ENCODE peak calls at places on chromosomes 3 and 15, in six cellular contexts. Y is fibroblast of the aortic adventitia, K is GM23338, U is thoracic aorta, A is adipocyte, C is skeletal muscle cell. W is an unnamed sample.

GRCh38 chr3:148227534-148227933 is 470.2 kb upstream of the AGTR1 start:
- DNase-seq in Y (peak), K (no peak), U (no peak), A (peak), C (no peak), W (no peak)

GRCh38 chr3:4418156-4418555 is 48.9 kb downstream of the SUMF1 start:
- DNase-seq in Y (no peak), K (no peak), U (no peak), A (no peak), C (peak), W (no peak)

GRCh38 chr3:53092942-53093341 is 37.3 kb downstream of the RFT1 start:
- DNase-seq in Y (no peak), K (no peak), U (no peak), A (peak), C (no peak), W (no peak)

GRCh38 chr3:170697803-170698350 is 112.0 kb upstream of the SLC7A14 start:
- DNase-seq in Y (peak), K (peak), U (no peak), A (no peak), C (no peak), W (no peak)

GRCh38 chr3:184142199-184142598 is 7.0 kb downstream of the EIF2B5 start:
- DNase-seq in Y (no peak), K (no peak), U (no peak), A (no peak), C (no peak), W (no peak)

GRCh38 chr15:89329329-89330084 is 5.1 kb downstream of the POLG start:
- DNase-seq in Y (no peak), K (no peak), U (no peak), A (no peak), C (no peak), W (no peak)

GRCh38 chr3:174949523-174949922 is 90.4 kb downstream of the NAALADL2 start:
- DNase-seq in Y (peak), K (no peak), U (peak), A (peak), C (peak), W (peak)

GRCh38 chr15:39142500-39142899 is 438.4 kb upstream of the THBS1 start:
- DNase-seq in Y (no peak), K (no peak), U (no peak), A (no peak), C (no peak), W (no peak)

GRCh38 chr3:52110502-52110901 is 43.7 kb downstream of the POC1A start:
- DNase-seq in Y (no peak), K (no peak), U (no peak), A (no peak), C (no peak), W (no peak)

GRCh38 chr15:26132786-26133185 is 269.7 kb upstream of the ATP10A start:
- DNase-seq in Y (no peak), K (no peak), U (no peak), A (no peak), C (no peak), W (peak)

GRCh38 chr15:31977138-31977537 is 53.2 kb upstream of the CHRNA7 start:
- DNase-seq in Y (no peak), K (no peak), U (no peak), A (no peak), C (no peak), W (no peak)

GRCh38 chr3:184260571-184261269 is 633 bp downstream of the CAMK2N2 start:
- DNase-seq in Y (no peak), K (peak), U (no peak), A (peak), C (no peak), W (no peak)

GRCh38 chr3:108073712-108074431 is 17.0 kb downstream of the CD47 start:
- DNase-seq in Y (peak), K (no peak), U (no peak), A (no peak), C (no peak), W (no peak)

GRCh38 chr3:45008117-45008516 is 18.0 kb upstream of the CLEC3B start:
- DNase-seq in Y (peak), K (no peak), U (no peak), A (peak), C (peak), W (no peak)

GRCh38 chr3:10929978-10930620 is 62.4 kb upstream of the SLC6A1 start:
- DNase-seq in Y (peak), K (no peak), U (no peak), A (no peak), C (no peak), W (no peak)

GRCh38 chr3:124300416-124300815 is 308.5 kb upstream of the ROPN1 start:
- DNase-seq in Y (no peak), K (no peak), U (no peak), A (no peak), C (no peak), W (no peak)

GRCh38 chr3:42539871-42540714 is 37.6 kb downstream of the VIPR1 start:
- DNase-seq in Y (peak), K (peak), U (no peak), A (peak), C (no peak), W (no peak)

GRCh38 chr3:53768478-53769459 is 77.5 kb downstream of the CHDH start:
- DNase-seq in Y (no peak), K (no peak), U (no peak), A (no peak), C (no peak), W (no peak)

GRCh38 chr3:15405448-15406050 is 21.8 kb downstream of the METTL6 start:
- DNase-seq in Y (peak), K (peak), U (no peak), A (peak), C (peak), W (peak)

GRCh38 chr15:56608140-56608778 is 125.0 kb downstream of the ZNF280D start:
- DNase-seq in Y (no peak), K (no peak), U (no peak), A (peak), C (no peak), W (peak)

GRCh38 chr15:96549136-96549535 is 218.6 kb downstream of the NR2F2 start:
- DNase-seq in Y (no peak), K (no peak), U (no peak), A (no peak), C (no peak), W (peak)

GRCh38 chr15:42725331-42725903 is 11.5 kb downstream of the CDAN1 start:
- DNase-seq in Y (no peak), K (no peak), U (no peak), A (no peak), C (no peak), W (no peak)

GRCh38 chr15:80090879-80091503 is 31.5 kb downstream of the ZFAND6 start:
- DNase-seq in Y (no peak), K (no peak), U (no peak), A (peak), C (no peak), W (no peak)

GRCh38 chr3:76181213-76181612 is 395.9 kb upstream of the ZNF717 start:
- DNase-seq in Y (no peak), K (no peak), U (no peak), A (no peak), C (no peak), W (no peak)

GRCh38 chr15:78234515-78235040 is at the start of gene ACSBG1:
- DNase-seq in Y (no peak), K (peak), U (no peak), A (no peak), C (no peak), W (no peak)

GRCh38 chr15:33040501-33040900 is 154.0 kb downstream of the FMN1 start:
- DNase-seq in Y (no peak), K (no peak), U (no peak), A (no peak), C (no peak), W (no peak)

GRCh38 chr3:101809178-101810022 is 30.4 kb downstream of the NXPE3 start:
- DNase-seq in Y (peak), K (peak), U (no peak), A (peak), C (no peak), W (no peak)

GRCh38 chr3:107956991-107957467 is 133.8 kb downstream of the CD47 start:
- DNase-seq in Y (peak), K (no peak), U (peak), A (peak), C (peak), W (no peak)

GRCh38 chr3:133444071-133444774 is 44.4 kb downstream of the BFSP2 start:
- DNase-seq in Y (peak), K (no peak), U (no peak), A (peak), C (no peak), W (no peak)

GRCh38 chr15:60392601-60392985 is 5.2 kb downstream of the ANXA2 start:
- DNase-seq in Y (peak), K (peak), U (no peak), A (peak), C (no peak), W (no peak)

GRCh38 chr15:51499379-51499976 is 123.1 kb downstream of the DMXL2 start:
- DNase-seq in Y (peak), K (peak), U (no peak), A (peak), C (no peak), W (no peak)

GRCh38 chr3:40248591-40248990 is 60.9 kb upstream of the EIF1B start:
- DNase-seq in Y (no peak), K (no peak), U (no peak), A (peak), C (no peak), W (peak)

GRCh38 chr15:65004993-65005392 is 15.3 kb upstream of the SPG21 start:
- DNase-seq in Y (no peak), K (no peak), U (no peak), A (no peak), C (no peak), W (no peak)

GRCh38 chr3:159631226-159631625 is 357.4 kb upstream of the IL12A start:
- DNase-seq in Y (no peak), K (no peak), U (no peak), A (no peak), C (no peak), W (no peak)

GRCh38 chr3:159632124-159632523 is 356.5 kb upstream of the IL12A start:
- DNase-seq in Y (no peak), K (peak), U (no peak), A (no peak), C (no peak), W (no peak)

GRCh38 chr3:159627229-159627628 is 361.4 kb upstream of the IL12A start:
- DNase-seq in Y (no peak), K (no peak), U (no peak), A (no peak), C (no peak), W (no peak)

GRCh38 chr3:159627634-159628033 is 361.0 kb upstream of the IL12A start:
- DNase-seq in Y (no peak), K (no peak), U (no peak), A (no peak), C (no peak), W (no peak)

DNA sequence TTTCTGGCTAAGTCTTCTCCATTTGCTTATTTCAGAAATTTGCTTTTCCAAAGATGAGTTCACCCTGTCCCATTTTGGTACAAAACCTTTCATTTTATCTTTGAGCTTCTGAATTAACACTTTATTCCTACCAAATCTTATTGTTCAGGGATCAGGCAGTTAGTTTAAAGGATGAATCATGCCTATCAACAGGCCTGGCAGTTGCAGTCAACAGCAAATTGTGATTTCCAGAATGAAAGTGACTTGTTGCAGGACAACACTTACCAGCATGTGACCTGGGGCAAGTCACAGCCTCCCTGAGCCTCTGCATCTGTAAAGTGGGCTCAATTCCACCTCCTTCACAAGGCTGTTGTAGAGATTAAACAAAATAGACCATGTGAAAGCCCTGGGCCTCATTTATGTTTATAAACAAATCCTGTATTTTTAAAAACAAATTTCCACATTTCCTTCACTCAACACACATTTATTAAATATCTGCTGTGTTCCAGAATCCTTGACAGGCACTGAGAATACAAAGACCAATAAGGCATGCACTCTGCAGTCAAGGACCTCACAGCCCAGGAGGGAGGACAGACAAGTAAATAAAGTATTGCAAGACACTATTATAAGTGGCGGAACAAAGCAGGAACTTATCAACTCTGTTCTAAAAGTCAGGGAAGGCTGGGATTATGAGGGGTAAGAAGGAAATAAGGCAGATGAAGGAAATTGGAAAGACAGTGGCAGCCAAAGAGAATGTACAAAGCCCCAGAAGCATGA is 359.1 kb upstream of the IL12A start:
- DNase-seq in Y (no peak), K (no peak), U (no peak), A (no peak), C (no peak), W (no peak)
- H3K4me3 ChIP-seq in Y (no peak), K (no peak), U (no peak), A (no peak), C (no peak), W (no peak)

DNA sequence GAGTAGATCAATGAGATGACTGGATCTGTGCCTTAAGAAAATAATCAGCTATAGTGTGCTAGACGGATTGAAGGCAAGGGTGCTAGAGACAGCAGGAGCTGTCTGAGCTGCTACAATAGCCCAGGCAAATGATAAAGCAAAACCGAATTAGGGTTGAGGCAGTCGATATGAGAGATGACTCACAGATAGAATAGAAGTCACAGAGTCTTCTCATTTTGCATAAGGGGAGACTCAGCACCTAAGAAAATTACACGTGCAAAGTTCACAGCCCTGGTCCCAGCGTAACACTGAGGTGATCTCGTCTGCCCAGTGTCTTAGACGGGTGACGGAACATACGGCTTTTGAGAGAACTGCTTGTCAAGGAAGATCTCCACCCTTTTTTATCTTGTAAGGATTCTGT is 11.6 kb downstream of the LPP start:
- DNase-seq in Y (no peak), K (no peak), U (no peak), A (no peak), C (no peak), W (no peak)
- H3K4me3 ChIP-seq in Y (no peak), K (no peak), U (no peak), A (no peak), C (no peak), W (no peak)

DNA sequence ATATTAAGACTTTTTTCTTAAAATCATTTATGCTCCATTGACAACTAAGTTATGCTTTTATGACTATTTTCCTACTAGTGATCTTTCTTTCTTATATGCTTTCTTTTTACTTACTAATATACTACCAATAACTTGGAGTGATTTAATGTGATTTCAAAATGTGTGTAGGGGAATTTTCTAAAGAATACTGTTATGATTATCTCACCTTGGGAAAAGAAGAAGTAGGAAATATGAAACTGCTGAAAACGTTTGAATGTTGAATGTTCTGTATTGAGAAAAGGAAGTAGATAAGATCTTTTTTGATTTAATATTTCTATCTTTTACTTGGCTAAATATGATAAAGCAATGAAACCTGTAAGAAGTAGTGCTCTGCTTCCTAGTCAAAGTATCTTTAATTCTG is 7.8 kb upstream of the CD200R1 start:
- DNase-seq in Y (no peak), K (no peak), U (no peak), A (no peak), C (no peak), W (no peak)
- H3K4me3 ChIP-seq in Y (no peak), K (no peak), U (no peak), A (no peak), C (no peak), W (no peak)

GRCh38 chr3:129560269-129560787 is 17.4 kb downstream of the H1-8 start:
- DNase-seq in Y (peak), K (no peak), U (no peak), A (peak), C (no peak), W (no peak)
- H3K4me3 ChIP-seq in Y (no peak), K (no peak), U (peak), A (peak), C (no peak), W (no peak)

DNA sequence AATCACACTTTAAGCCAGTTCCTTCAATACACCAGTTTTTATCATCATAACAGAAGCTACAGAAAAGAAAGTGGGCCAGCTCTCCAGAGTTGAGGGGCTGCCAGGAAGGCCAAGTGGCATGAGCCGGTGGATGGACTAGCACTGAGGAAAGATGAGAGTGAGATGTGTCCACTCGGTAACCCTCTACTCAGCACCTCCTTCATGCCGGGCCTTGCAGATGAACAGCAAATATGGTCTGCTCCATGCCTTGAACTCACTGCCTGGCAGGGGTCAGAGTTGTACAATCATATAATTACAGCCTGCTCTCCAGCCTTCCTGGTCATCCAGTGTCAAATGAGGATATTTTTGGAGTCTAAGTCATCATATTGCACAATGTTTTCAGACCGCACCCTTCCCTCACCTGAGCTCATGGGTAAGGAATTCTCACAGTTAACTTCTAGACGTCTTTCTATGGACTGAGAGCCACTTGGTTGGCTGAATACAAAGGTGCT is 4.9 kb downstream of the MGLL start:
- DNase-seq in Y (peak), K (no peak), U (no peak), A (peak), C (peak), W (no peak)
- H3K4me3 ChIP-seq in Y (no peak), K (no peak), U (no peak), A (no peak), C (no peak), W (no peak)

DNA sequence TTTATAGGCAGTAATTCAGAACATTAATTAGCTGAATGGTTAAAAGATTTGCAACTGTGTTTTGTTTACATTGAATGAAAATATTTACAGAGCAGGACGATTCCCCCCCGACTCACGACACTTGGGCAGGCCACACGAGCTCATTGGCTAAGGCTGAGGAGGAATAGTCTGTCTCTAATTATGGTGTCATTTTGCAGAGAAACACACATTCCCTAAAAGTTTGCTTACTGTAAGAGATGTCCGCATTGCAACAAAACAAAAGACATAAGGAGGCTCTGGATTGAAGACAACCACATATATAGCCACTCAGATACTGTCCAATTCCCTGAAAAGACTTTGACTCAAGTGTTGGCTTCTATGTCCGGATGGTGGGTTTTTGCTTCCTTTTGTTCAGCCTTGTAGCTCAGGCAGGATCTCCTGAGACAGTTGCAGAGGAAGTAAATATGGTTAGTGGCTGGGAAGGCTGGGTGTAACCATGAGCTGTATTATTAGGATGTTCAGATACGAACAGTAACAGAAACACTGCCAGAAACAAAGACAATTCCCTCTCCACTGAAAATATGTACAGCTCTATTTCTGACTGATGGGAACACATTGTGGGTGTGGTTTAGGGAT is 170.4 kb downstream of the KLHL25 start:
- DNase-seq in Y (peak), K (no peak), U (no peak), A (peak), C (no peak), W (no peak)
- H3K4me3 ChIP-seq in Y (peak), K (no peak), U (peak), A (peak), C (no peak), W (no peak)

W was measured in retinal pigment epithelial cell.